ENCODE peak calls at places on chromosomes 11 and 22, in ten cellular contexts. D is right cardiac atrium; U is B cell; N is naive thymus-derived CD4-positive, alpha-beta T cell; B is CD8-positive, alpha-beta memory T cell; Z is activated naive CD8-positive, alpha-beta T cell treated with anti-CD3 and anti-CD28 coated beads for 36 hours; A is pons; E is astrocyte of the spinal cord; J is NB4; K is HT1080. X is an unnamed sample.

GRCh38 chr22:47286590-47286989 is 524.1 kb downstream of the TBC1D22A start:
- DNase-seq in J (no peak), Z (no peak), D (no peak), E (no peak), U (no peak), B (no peak), K (no peak), N (no peak), A (no peak), X (no peak)

GRCh38 chr22:19178065-19178658 is 374 bp downstream of the SLC25A1 start:
- DNase-seq in U (peak), N (peak), D (peak), B (peak), Z (peak), E (peak), J (peak), K (peak), A (no peak), X (peak)

GRCh38 chr11:8459711-8460399 is 134.2 kb downstream of the STK33 start:
- DNase-seq in D (no peak), N (no peak), U (no peak), J (no peak), Z (no peak), E (no peak), A (no peak), K (no peak), B (no peak), X (no peak)

GRCh38 chr11:62068730-62069129 is 55.1 kb upstream of the INCENP start:
- DNase-seq in N (no peak), J (no peak), Z (no peak), A (no peak), K (no peak), D (no peak), E (no peak), B (no peak), U (no peak), X (no peak)

GRCh38 chr11:3089236-3090061 is 32.2 kb upstream of the CARS1 start:
- DNase-seq in N (no peak), K (no peak), B (no peak), J (peak), A (no peak), Z (no peak), E (no peak), D (no peak), U (no peak), X (no peak)

GRCh38 chr11:120658071-120658423 is 146.5 kb downstream of the GRIK4 start:
- DNase-seq in N (no peak), J (peak), A (no peak), D (no peak), Z (no peak), K (no peak), E (no peak), U (peak), B (no peak), X (no peak)

GRCh38 chr11:68998390-68998911 is 14.6 kb downstream of the MRGPRF start:
- DNase-seq in D (no peak), B (no peak), U (no peak), J (no peak), Z (no peak), A (peak), E (peak), N (no peak), K (no peak), X (no peak)

GRCh38 chr22:35306350-35306967 is 6.8 kb downstream of the TOM1 start:
- DNase-seq in K (no peak), N (no peak), J (no peak), E (no peak), D (no peak), U (no peak), B (no peak), A (no peak), Z (no peak), X (peak)

GRCh38 chr22:32723632-32724031 is 77.9 kb upstream of the TIMP3 start:
- DNase-seq in A (peak), E (peak), B (no peak), K (peak), U (peak), N (no peak), D (peak), J (peak), Z (peak), X (no peak)

GRCh38 chr11:65645710-65646109 is 7.8 kb downstream of the SIPA1 start:
- DNase-seq in B (no peak), D (no peak), N (no peak), J (no peak), E (peak), U (no peak), A (no peak), K (no peak), Z (no peak), X (no peak)

GRCh38 chr11:111795333-111795985 is 29.3 kb upstream of the PPP2R1B start:
- DNase-seq in B (no peak), N (no peak), E (peak), K (no peak), Z (no peak), U (no peak), D (no peak), J (no peak), A (no peak), X (no peak)

GRCh38 chr11:134254433-134254832 is 1.1 kb downstream of the ACAD8 start:
- DNase-seq in J (no peak), E (no peak), B (no peak), A (no peak), D (no peak), K (no peak), U (no peak), N (no peak), Z (no peak), X (no peak)

GRCh38 chr11:78958444-78958843 is 383.8 kb upstream of the NARS2 start:
- DNase-seq in D (no peak), E (no peak), Z (no peak), J (no peak), A (no peak), K (no peak), U (no peak), N (no peak), B (no peak), X (no peak)